ENCODE peak calls at places on chromosomes 2 and 18, in seven cellular contexts. One of them, this sample, is unnamed. For H3K4me1, the result is how much of the 10 kb centered on the place peaks cover.

GRCh38 chr18:25316619-25317018 is 35.3 kb downstream of the ZNF521 start:
- DNase-seq in stomach: no peak
- DNase-seq in transverse colon: no peak
- DNase-seq in H1: no peak
- DNase-seq in GM23338: no peak
- DNase-seq in sigmoid colon: no peak
- DNase-seq in K562: no peak
- DNase-seq in this sample: no peak

GRCh38 chr2:8456149-8457091 is 225.4 kb upstream of the ID2 start:
- DNase-seq in GM23338: peak
- DNase-seq in sigmoid colon: peak
- DNase-seq in stomach: peak
- DNase-seq in H1: no peak
- DNase-seq in K562: no peak
- DNase-seq in transverse colon: no peak
- DNase-seq in this sample: no peak

GRCh38 chr2:25982273-25982967 is at the start of gene KIF3C:
- DNase-seq in K562: peak
- DNase-seq in GM23338: peak
- DNase-seq in H1: peak
- DNase-seq in stomach: peak
- DNase-seq in transverse colon: peak
- DNase-seq in sigmoid colon: peak
- DNase-seq in this sample: no peak

GRCh38 chr2:223076573-223076972 is 24.6 kb downstream of the KCNE4 start:
- DNase-seq in K562: no peak
- DNase-seq in stomach: no peak
- DNase-seq in sigmoid colon: no peak
- DNase-seq in H1: no peak
- DNase-seq in transverse colon: no peak
- DNase-seq in GM23338: no peak
- DNase-seq in this sample: no peak

GRCh38 chr2:186822323-186822722 is 26.6 kb downstream of the ZSWIM2 start:
- DNase-seq in GM23338: no peak
- DNase-seq in stomach: no peak
- DNase-seq in H1: no peak
- DNase-seq in transverse colon: no peak
- DNase-seq in sigmoid colon: no peak
- DNase-seq in K562: no peak
- DNase-seq in this sample: no peak

GRCh38 chr2:10457846-10458563 is 9.9 kb upstream of the ODC1 start:
- DNase-seq in stomach: peak
- DNase-seq in K562: no peak
- DNase-seq in sigmoid colon: no peak
- DNase-seq in GM23338: no peak
- DNase-seq in H1: no peak
- DNase-seq in transverse colon: no peak
- DNase-seq in this sample: no peak

GRCh38 chr18:3012306-3012919 is 531 bp downstream of the LPIN2 start:
- DNase-seq in K562: peak
- DNase-seq in transverse colon: peak
- DNase-seq in GM23338: peak
- DNase-seq in H1: no peak
- DNase-seq in stomach: peak
- DNase-seq in sigmoid colon: peak
- DNase-seq in this sample: no peak

GRCh38 chr2:37713258-37713700 is 41.8 kb upstream of the CDC42EP3 start:
- DNase-seq in sigmoid colon: no peak
- DNase-seq in GM23338: no peak
- DNase-seq in transverse colon: no peak
- DNase-seq in K562: no peak
- DNase-seq in H1: no peak
- DNase-seq in stomach: no peak
- DNase-seq in this sample: no peak

GRCh38 chr2:111705711-111706323 is 178.2 kb downstream of the ANAPC1 start:
- DNase-seq in K562: no peak
- DNase-seq in H1: peak
- DNase-seq in GM23338: peak
- DNase-seq in transverse colon: peak
- DNase-seq in stomach: no peak
- DNase-seq in sigmoid colon: no peak
- DNase-seq in this sample: no peak

GRCh38 chr2:187617120-187617519 is 62.9 kb upstream of the TFPI start:
- DNase-seq in transverse colon: no peak
- DNase-seq in K562: no peak
- DNase-seq in sigmoid colon: no peak
- DNase-seq in H1: no peak
- DNase-seq in GM23338: no peak
- DNase-seq in stomach: no peak
- DNase-seq in this sample: no peak

GRCh38 chr18:62933261-62933887 is 218.0 kb downstream of the PHLPP1 start:
- DNase-seq in H1: no peak
- DNase-seq in sigmoid colon: no peak
- DNase-seq in stomach: no peak
- DNase-seq in GM23338: no peak
- DNase-seq in K562: no peak
- DNase-seq in transverse colon: no peak
- DNase-seq in this sample: no peak

GRCh38 chr2:219912530-219912929 is 285.1 kb downstream of the SLC4A3 start:
- DNase-seq in GM23338: peak
- DNase-seq in stomach: no peak
- DNase-seq in transverse colon: no peak
- DNase-seq in K562: no peak
- DNase-seq in H1: no peak
- DNase-seq in sigmoid colon: peak
- DNase-seq in this sample: no peak

GRCh38 chr2:229350117-229350805 is 79.2 kb upstream of the PID1 start:
- DNase-seq in GM23338: no peak
- DNase-seq in H1: no peak
- DNase-seq in K562: no peak
- DNase-seq in stomach: no peak
- DNase-seq in transverse colon: no peak
- DNase-seq in sigmoid colon: no peak
- DNase-seq in this sample: no peak

GRCh38 chr18:58047556-58047882 is 3.5 kb downstream of the NEDD4L start:
- DNase-seq in H1: no peak
- DNase-seq in GM23338: no peak
- DNase-seq in transverse colon: no peak
- DNase-seq in sigmoid colon: no peak
- DNase-seq in K562: no peak
- DNase-seq in stomach: no peak
- DNase-seq in this sample: no peak

GRCh38 chr2:174522553-174522952 is 35.7 kb upstream of the GPR155 start:
- DNase-seq in sigmoid colon: no peak
- DNase-seq in GM23338: peak
- DNase-seq in transverse colon: no peak
- DNase-seq in K562: no peak
- DNase-seq in stomach: no peak
- DNase-seq in H1: no peak
- DNase-seq in this sample: no peak

GRCh38 chr18:10378688-10379465 is 75.6 kb upstream of the APCDD1 start:
- DNase-seq in sigmoid colon: no peak
- DNase-seq in K562: no peak
- DNase-seq in GM23338: no peak
- DNase-seq in transverse colon: no peak
- DNase-seq in stomach: no peak
- DNase-seq in H1: no peak
- DNase-seq in this sample: no peak

GRCh38 chr2:106108351-106108750 is 85.8 kb downstream of the UXS1 start:
- DNase-seq in stomach: no peak
- DNase-seq in GM23338: no peak
- DNase-seq in K562: no peak
- DNase-seq in transverse colon: no peak
- DNase-seq in sigmoid colon: no peak
- DNase-seq in H1: no peak
- DNase-seq in this sample: no peak

GRCh38 chr2:216681683-216682082 is 13.7 kb downstream of the IGFBP5 start:
- DNase-seq in K562: no peak
- DNase-seq in sigmoid colon: no peak
- DNase-seq in GM23338: no peak
- DNase-seq in stomach: no peak
- DNase-seq in transverse colon: no peak
- DNase-seq in H1: no peak
- DNase-seq in this sample: no peak

GRCh38 chr2:41414486-41415230 is 633.2 kb upstream of the PKDCC start:
- DNase-seq in H1: peak
- DNase-seq in K562: no peak
- DNase-seq in GM23338: peak
- DNase-seq in transverse colon: no peak
- DNase-seq in sigmoid colon: no peak
- DNase-seq in stomach: no peak
- DNase-seq in this sample: no peak

GRCh38 chr2:169839954-169840746 is 12.9 kb downstream of the UBR3 start:
- DNase-seq in K562: peak
- DNase-seq in sigmoid colon: no peak
- DNase-seq in GM23338: peak
- DNase-seq in stomach: no peak
- DNase-seq in H1: no peak
- DNase-seq in transverse colon: no peak
- DNase-seq in this sample: no peak

GRCh38 chr2:109480486-109481195 is 133.1 kb downstream of the SEPTIN10 start:
- DNase-seq in K562: no peak
- DNase-seq in sigmoid colon: no peak
- DNase-seq in H1: no peak
- DNase-seq in stomach: peak
- DNase-seq in transverse colon: no peak
- DNase-seq in GM23338: no peak
- DNase-seq in this sample: no peak

GRCh38 chr2:62110415-62111025 is 85.4 kb upstream of the B3GNT2 start:
- DNase-seq in H1: no peak
- DNase-seq in sigmoid colon: no peak
- DNase-seq in GM23338: no peak
- DNase-seq in K562: no peak
- DNase-seq in stomach: no peak
- DNase-seq in transverse colon: no peak
- DNase-seq in this sample: no peak

GRCh38 chr2:47888581-47889280 is 17.6 kb downstream of the FBXO11 start:
- DNase-seq in sigmoid colon: no peak
- DNase-seq in stomach: no peak
- DNase-seq in K562: no peak
- DNase-seq in transverse colon: no peak
- DNase-seq in H1: no peak
- DNase-seq in GM23338: no peak
- DNase-seq in this sample: no peak

GRCh38 chr2:181812106-181812745 is 79.3 kb upstream of the ITPRID2 start:
- DNase-seq in stomach: no peak
- DNase-seq in H1: no peak
- DNase-seq in K562: no peak
- DNase-seq in transverse colon: no peak
- DNase-seq in GM23338: no peak
- DNase-seq in sigmoid colon: no peak
- DNase-seq in this sample: no peak

GRCh38 chr2:32647180-32647651 is 19.4 kb downstream of the TTC27 start:
- DNase-seq in K562: no peak
- DNase-seq in stomach: no peak
- DNase-seq in transverse colon: no peak
- DNase-seq in H1: no peak
- DNase-seq in GM23338: no peak
- DNase-seq in sigmoid colon: no peak
- DNase-seq in this sample: no peak

GRCh38 chr2:73091164-73091563 is 19.7 kb upstream of the SFXN5 start:
- DNase-seq in K562: no peak
- DNase-seq in transverse colon: no peak
- DNase-seq in stomach: no peak
- DNase-seq in sigmoid colon: no peak
- DNase-seq in GM23338: no peak
- DNase-seq in H1: no peak
- DNase-seq in this sample: no peak

GRCh38 chr18:59249186-59249774 is 24.0 kb downstream of the RAX start:
- DNase-seq in sigmoid colon: no peak
- DNase-seq in K562: peak
- DNase-seq in H1: no peak
- DNase-seq in GM23338: peak
- DNase-seq in transverse colon: peak
- DNase-seq in stomach: no peak
- DNase-seq in this sample: no peak

GRCh38 chr2:140498360-140498759 is 1632.5 kb downstream of the LRP1B start:
- DNase-seq in GM23338: no peak
- DNase-seq in stomach: no peak
- DNase-seq in transverse colon: no peak
- DNase-seq in K562: no peak
- DNase-seq in sigmoid colon: no peak
- DNase-seq in H1: no peak
- DNase-seq in this sample: no peak
- TF ChIP-seq POLR2AphosphoS5 in GM23338: no peak
- TF ChIP-seq POLR2AphosphoS5 in stomach: no peak
- TF ChIP-seq POLR2AphosphoS5 in transverse colon: no peak
- TF ChIP-seq POLR2AphosphoS5 in K562: no peak
- TF ChIP-seq POLR2AphosphoS5 in sigmoid colon: no peak
- TF ChIP-seq POLR2AphosphoS5 in H1: no peak
- TF ChIP-seq POLR2AphosphoS5 in this sample: no peak

DNA sequence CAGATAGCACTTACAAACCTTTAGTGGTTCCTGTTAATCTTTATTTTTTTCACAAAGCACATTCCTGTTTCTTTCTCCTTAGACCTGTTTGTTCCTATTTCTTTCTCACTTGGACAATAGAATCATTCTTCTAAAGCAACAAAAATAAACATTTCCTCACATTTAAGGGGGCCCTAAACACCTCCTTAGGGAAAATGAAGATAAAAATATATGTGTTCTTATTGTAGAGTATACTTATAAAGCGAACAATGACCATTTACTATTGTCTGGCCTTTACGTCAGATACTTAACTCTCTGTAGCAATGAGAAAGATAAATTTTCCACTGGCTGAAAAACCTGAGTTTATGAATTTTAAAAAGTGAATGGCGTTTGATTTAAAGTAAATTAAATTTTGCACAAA is 234.6 kb downstream of the TCF4 start:
- DNase-seq in K562: no peak
- DNase-seq in transverse colon: no peak
- DNase-seq in H1: no peak
- DNase-seq in GM23338: no peak
- DNase-seq in sigmoid colon: no peak
- DNase-seq in stomach: no peak
- DNase-seq in this sample: no peak
- H3K4me1 ChIP-seq in K562: under half
- H3K4me1 ChIP-seq in transverse colon: under half
- H3K4me1 ChIP-seq in H1: under half
- H3K4me1 ChIP-seq in GM23338: half or more
- H3K4me1 ChIP-seq in sigmoid colon: under half
- H3K4me1 ChIP-seq in stomach: under half
- H3K4me1 ChIP-seq in this sample: under half

DNA sequence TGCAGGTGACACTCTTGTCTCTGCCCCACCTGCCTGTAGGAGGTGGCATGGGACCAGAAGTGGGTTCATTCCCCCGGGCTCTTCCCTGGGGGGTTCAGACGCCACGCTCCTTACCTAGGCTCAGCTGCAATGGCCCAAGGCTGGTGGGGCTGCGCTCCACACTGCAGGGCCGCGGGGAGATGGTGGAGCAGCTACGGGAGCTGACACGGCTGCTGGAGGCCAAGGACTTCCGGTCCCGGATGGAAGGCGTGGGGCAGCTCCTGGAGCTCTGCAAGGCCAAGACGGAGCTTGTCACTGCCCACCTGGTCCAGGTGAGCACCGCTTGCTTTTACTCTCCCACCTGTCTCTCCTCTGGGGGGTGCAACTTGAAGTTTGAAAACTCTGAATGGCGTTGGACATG is 39.0 kb downstream of the PCARE start:
- DNase-seq in H1: no peak
- DNase-seq in transverse colon: no peak
- DNase-seq in K562: no peak
- DNase-seq in stomach: no peak
- DNase-seq in sigmoid colon: no peak
- DNase-seq in GM23338: no peak
- DNase-seq in this sample: no peak
- TF ChIP-seq POLR2AphosphoS5 in H1: no peak
- TF ChIP-seq POLR2AphosphoS5 in transverse colon: no peak
- TF ChIP-seq POLR2AphosphoS5 in K562: no peak
- TF ChIP-seq POLR2AphosphoS5 in stomach: no peak
- TF ChIP-seq POLR2AphosphoS5 in sigmoid colon: no peak
- TF ChIP-seq POLR2AphosphoS5 in GM23338: no peak
- TF ChIP-seq POLR2AphosphoS5 in this sample: no peak

GRCh38 chr2:16613475-16613874 is 52.2 kb downstream of the CYRIA start:
- DNase-seq in sigmoid colon: no peak
- DNase-seq in K562: peak
- DNase-seq in stomach: no peak
- DNase-seq in transverse colon: no peak
- DNase-seq in H1: no peak
- DNase-seq in GM23338: peak
- DNase-seq in this sample: no peak
- H3K4me1 ChIP-seq in sigmoid colon: under half
- H3K4me1 ChIP-seq in K562: under half
- H3K4me1 ChIP-seq in stomach: under half
- H3K4me1 ChIP-seq in transverse colon: under half
- H3K4me1 ChIP-seq in H1: under half
- H3K4me1 ChIP-seq in GM23338: under half
- H3K4me1 ChIP-seq in this sample: under half